ENCODE peak calls at places on chromosomes 16 and 17, in four cellular contexts. Q is B cell, W is WTC11, L is AG04450. F is an unnamed sample.

GRCh38 chr17:76983431-76983830 is 115.2 kb downstream of the MGAT5B start:
- DNase-seq in L (no peak), Q (no peak), W (no peak), F (no peak)

GRCh38 chr16:84370723-84371552 is 2.6 kb downstream of the ATP2C2 start:
- DNase-seq in L (no peak), Q (no peak), W (no peak), F (no peak)

GRCh38 chr16:31886227-31886626 is 12.6 kb downstream of the ZNF267 start:
- DNase-seq in L (no peak), Q (no peak), W (no peak), F (no peak)

GRCh38 chr16:81544261-81544660 is 99.7 kb downstream of the CMIP start:
- DNase-seq in Q (no peak), W (no peak), L (no peak), F (no peak)

GRCh38 chr16:51155901-51156810 is 5.1 kb upstream of the SALL1 start:
- DNase-seq in Q (no peak), W (peak; percentile 41), L (no peak), F (peak; percentile 62)

GRCh38 chr16:69823831-69824563 is 61.9 kb downstream of the WWP2 start:
- DNase-seq in W (no peak), Q (peak; percentile 54), L (no peak), F (no peak)

GRCh38 chr17:60229189-60229802 is 79.5 kb downstream of the CA4 start:
- DNase-seq in L (no peak), Q (no peak), W (no peak), F (peak; percentile 13)

GRCh38 chr16:72427001-72427785 is 255.2 kb upstream of the PMFBP1 start:
- DNase-seq in Q (no peak), L (no peak), W (no peak), F (no peak)

GRCh38 chr16:59593256-59593655 is 859.1 kb upstream of the GOT2 start:
- DNase-seq in W (no peak), Q (no peak), L (peak; percentile 36), F (no peak)

GRCh38 chr17:28643979-28644781 is 778 bp downstream of the BLTP2 start:
- DNase-seq in W (peak; percentile 45), Q (no peak), L (no peak), F (peak; percentile 61)

GRCh38 chr16:86374603-86375002 is 135.7 kb upstream of the FOXF1 start:
- DNase-seq in Q (no peak), W (no peak), L (no peak), F (no peak)

GRCh38 chr16:86557587-86557986 is 2.6 kb upstream of the MTHFSD start:
- DNase-seq in W (no peak), L (no peak), Q (no peak), F (no peak)

GRCh38 chr17:52145496-52145895 is 13.0 kb downstream of the CA10 start:
- DNase-seq in L (no peak), W (no peak), Q (no peak), F (no peak)

GRCh38 chr16:85221081-85221809 is 109.0 kb upstream of the CIBAR2 start:
- DNase-seq in Q (no peak), W (no peak), L (no peak), F (no peak)

GRCh38 chr17:50431219-50431618 is 5.2 kb downstream of the ACSF2 start:
- DNase-seq in W (no peak), L (no peak), Q (no peak), F (peak; percentile 28)

GRCh38 chr17:76276461-76277299 is 11.5 kb downstream of the UBALD2 start:
- DNase-seq in W (no peak), L (no peak), Q (no peak), F (no peak)

GRCh38 chr16:57028086-57028485 is 38.7 kb downstream of the NLRC5 start:
- DNase-seq in L (no peak), Q (no peak), W (peak; percentile 22), F (no peak)

GRCh38 chr17:68085751-68086445 is 50.4 kb downstream of the KPNA2 start:
- DNase-seq in Q (peak; percentile 52), L (no peak), W (no peak), F (no peak)

GRCh38 chr17:13961262-13961661 is 108.0 kb upstream of the COX10 start:
- DNase-seq in Q (no peak), W (no peak), L (no peak), F (no peak)
- TF ChIP-seq CTCF in Q (no peak), W (no peak), L (no peak), F (no peak)

GRCh38 chr17:4362141-4362540 is 4.3 kb downstream of the UBE2G1 start:
- DNase-seq in W (peak; percentile 1), L (no peak), Q (no peak), F (peak; percentile 6)
- TF ChIP-seq CTCF in W (no peak), L (no peak), Q (no peak), F (no peak)

DNA sequence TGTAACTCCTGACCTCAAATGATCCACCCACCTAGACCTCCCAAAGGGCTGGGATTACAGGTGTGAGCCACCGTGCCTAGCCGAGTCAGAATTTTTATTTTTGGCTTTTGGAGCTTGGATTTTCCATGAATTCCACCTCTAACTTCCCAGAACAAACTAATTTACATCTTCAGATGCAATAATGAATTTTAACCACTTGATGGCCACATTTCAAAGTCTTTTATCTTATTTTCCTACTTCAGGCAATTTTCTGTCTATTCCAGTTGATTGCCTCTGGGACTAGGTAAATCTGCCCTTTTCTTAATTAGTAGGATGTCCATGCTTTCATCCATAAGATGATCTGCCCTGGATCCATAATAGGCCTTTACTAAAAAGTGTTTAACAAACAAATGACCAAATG is 156.4 kb upstream of the ANKFN1 start:
- DNase-seq in W (no peak), Q (no peak), L (no peak), F (no peak)
- TF ChIP-seq CTCF in W (no peak), Q (no peak), L (no peak), F (no peak)

GRCh38 chr16:1950047-1950446 is 4.4 kb downstream of the RPL3L start:
- DNase-seq in W (no peak), L (no peak), Q (no peak), F (no peak)
- TF ChIP-seq CTCF in W (no peak), L (no peak), Q (no peak), F (no peak)

DNA sequence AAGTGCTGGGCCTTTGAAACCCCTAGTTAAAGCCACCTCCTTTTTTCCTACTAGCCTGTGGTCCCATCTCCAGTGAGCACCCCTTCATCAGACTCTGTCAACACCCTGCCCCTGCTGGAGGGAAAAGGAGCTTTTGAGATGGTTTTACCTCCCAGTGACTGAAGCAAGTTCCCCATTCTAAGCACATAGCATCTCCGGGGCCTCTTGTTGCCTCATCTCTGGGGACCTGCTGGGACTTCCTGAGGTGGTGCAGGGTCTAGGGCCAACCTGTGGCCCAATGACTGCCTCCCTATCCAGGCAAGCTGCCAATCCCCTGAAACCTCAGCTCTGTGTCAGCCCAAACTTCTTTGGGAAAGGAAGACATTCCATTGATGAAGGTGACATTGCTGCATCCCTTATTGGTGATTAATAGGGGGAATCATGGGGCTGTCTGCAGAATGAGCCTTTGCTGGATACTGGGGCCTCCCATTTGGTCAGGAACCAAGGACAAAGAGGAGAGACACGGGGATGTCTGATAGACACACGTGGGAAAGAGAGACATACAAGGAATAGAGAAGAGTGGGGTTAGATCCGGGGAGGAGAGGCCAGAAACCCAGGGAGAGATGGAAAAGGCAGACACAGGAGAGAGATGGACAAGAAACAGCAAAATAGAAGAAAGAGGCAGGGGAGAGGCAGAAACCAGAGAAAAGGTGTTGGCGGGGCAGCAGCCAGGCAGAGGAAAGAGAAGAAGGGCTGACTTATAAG is 2.4 kb downstream of the C1QL1 start:
- DNase-seq in Q (no peak), W (no peak), L (no peak), F (no peak)
- TF ChIP-seq CTCF in Q (no peak), W (no peak), L (no peak), F (peak; percentile 2)

F was measured in cardiac muscle cell.